ENCODE peak calls at places on chromosomes 5 and 9, in five cellular contexts. V is CD8-positive, alpha-beta T cell; P is body of pancreas; R is transverse colon; W is H7. B is an unnamed sample.
A peak's percentile ranks its signal among the peaks of the same experiment; 100 is the strongest.

GRCh38 chr9:128825923-128826702 is 3.5 kb downstream of the SPOUT1 start:
- DNase-seq in V (no peak), P (no peak), R (no peak), W (peak; percentile 87), B (no peak)

GRCh38 chr5:62029303-62029702 is 276.7 kb upstream of the KIF2A start:
- DNase-seq in V (no peak), P (no peak), R (no peak), W (no peak), B (no peak)

GRCh38 chr5:1014781-1015221 is 6.2 kb downstream of the NKD2 start:
- DNase-seq in V (no peak), P (no peak), R (no peak), W (peak; percentile 73), B (no peak)

GRCh38 chr5:16936150-16937022 is at the start of gene MYO10:
- DNase-seq in V (peak; percentile 10), P (peak; percentile 83), R (peak; percentile 88), W (peak; percentile 98), B (no peak)

GRCh38 chr5:92641031-92641962 is 939.7 kb downstream of the NR2F1-AS1 start:
- DNase-seq in V (no peak), P (peak; percentile 33), R (no peak), W (no peak), B (no peak)

GRCh38 chr5:133814152-133814551 is 154.3 kb downstream of the C5orf15 start:
- DNase-seq in V (no peak), P (no peak), R (no peak), W (no peak), B (no peak)

GRCh38 chr9:77647659-77648457 is at the start of gene GNA14:
- DNase-seq in V (no peak), P (no peak), R (peak; percentile 24), W (peak; percentile 79), B (no peak)

GRCh38 chr5:401216-402034 is 41.6 kb upstream of the EXOC3 start:
- DNase-seq in V (no peak), P (no peak), R (no peak), W (peak; percentile 44), B (no peak)

GRCh38 chr9:113467183-113467582 is 3.7 kb downstream of the RGS3 start:
- DNase-seq in V (no peak), P (no peak), R (no peak), W (no peak), B (no peak)

GRCh38 chr9:126043691-126044090 is 282.9 kb upstream of the MVB12B start:
- DNase-seq in V (no peak), P (no peak), R (no peak), W (no peak), B (no peak)

GRCh38 chr5:184461-184860 is 6.8 kb upstream of the LRRC14B start:
- DNase-seq in V (no peak), P (no peak), R (no peak), W (no peak), B (no peak)

GRCh38 chr9:78295731-78296130 is 1.2 kb upstream of the PSAT1 start:
- DNase-seq in V (no peak), P (no peak), R (no peak), W (no peak), B (no peak)

GRCh38 chr5:68332546-68332945 is 117.0 kb downstream of the PIK3R1 start:
- DNase-seq in V (no peak), P (no peak), R (no peak), W (no peak), B (no peak)

GRCh38 chr5:167633114-167633513 is 658.3 kb upstream of the WWC1 start:
- DNase-seq in V (no peak), P (no peak), R (no peak), W (no peak), B (no peak)

GRCh38 chr5:138632900-138633489 is 57.8 kb upstream of the HSPA9 start:
- DNase-seq in V (no peak), P (peak; percentile 61), R (peak; percentile 42), W (peak; percentile 83), B (no peak)

GRCh38 chr5:138753794-138754698 is 821 bp downstream of the CTNNA1 start:
- DNase-seq in V (no peak), P (peak; percentile 95), R (peak; percentile 93), W (peak; percentile 90), B (no peak)

GRCh38 chr5:140868721-140869554 is at the start of gene PCDHA11:
- DNase-seq in V (no peak), P (no peak), R (no peak), W (peak; percentile 81), B (no peak)

GRCh38 chr5:8843766-8844165 is 702.1 kb downstream of the SEMA5A start:
- DNase-seq in V (no peak), P (no peak), R (no peak), W (no peak), B (no peak)

GRCh38 chr5:59799668-59800374 is 93.7 kb downstream of the PDE4D start:
- DNase-seq in V (no peak), P (no peak), R (no peak), W (peak; percentile 30), B (peak; percentile 46)

GRCh38 chr9:22169243-22169642 is 160.1 kb upstream of the CDKN2B start:
- DNase-seq in V (no peak), P (no peak), R (no peak), W (no peak), B (no peak)

GRCh38 chr5:60842859-60843692 is 993 bp downstream of the ELOVL7 start:
- DNase-seq in V (no peak), P (peak; percentile 42), R (peak; percentile 28), W (peak; percentile 60), B (no peak)

GRCh38 chr5:35665066-35665465 is 47.4 kb downstream of the SPEF2 start:
- DNase-seq in V (no peak), P (no peak), R (no peak), W (no peak), B (no peak)

GRCh38 chr5:81755320-81755719 is 4.4 kb upstream of the SSBP2 start:
- DNase-seq in V (no peak), P (peak; percentile 80), R (peak; percentile 22), W (peak; percentile 61), B (no peak)

GRCh38 chr5:17185776-17186175 is 31.7 kb upstream of the BASP1 start:
- DNase-seq in V (no peak), P (no peak), R (peak; percentile 27), W (no peak), B (no peak)

GRCh38 chr9:12921621-12922020 is 146.8 kb downstream of the LURAP1L start:
- DNase-seq in V (no peak), P (no peak), R (no peak), W (no peak), B (no peak)

GRCh38 chr5:9388941-9389674 is 156.8 kb downstream of the SEMA5A start:
- DNase-seq in V (no peak), P (no peak), R (no peak), W (no peak), B (no peak)

GRCh38 chr5:79687911-79688310 is 1.7 kb upstream of the CMYA5 start:
- DNase-seq in V (no peak), P (no peak), R (no peak), W (no peak), B (no peak)

GRCh38 chr5:5523066-5523505 is 100.6 kb downstream of the ICE1 start:
- DNase-seq in V (no peak), P (no peak), R (no peak), W (no peak), B (peak; percentile 12)

GRCh38 chr9:120698766-120699165 is 15.5 kb downstream of the MEGF9 start:
- DNase-seq in V (no peak), P (no peak), R (no peak), W (no peak), B (no peak)

GRCh38 chr9:107312651-107313050 is 29.6 kb downstream of the RAD23B start:
- DNase-seq in V (no peak), P (no peak), R (no peak), W (peak; percentile 16), B (no peak)

GRCh38 chr5:24059006-24059405 is 551.6 kb downstream of the PRDM9 start:
- DNase-seq in V (no peak), P (no peak), R (no peak), W (no peak), B (no peak)

GRCh38 chr9:83299556-83299955 is 236.6 kb upstream of the RASEF start:
- DNase-seq in V (no peak), P (no peak), R (no peak), W (no peak), B (no peak)

GRCh38 chr9:108551030-108551964 is 304.5 kb downstream of the ACTL7B start:
- DNase-seq in V (no peak), P (no peak), R (no peak), W (no peak), B (no peak)

GRCh38 chr9:126916909-126917308 is 2.3 kb downstream of the RALGPS1 start:
- DNase-seq in V (no peak), P (no peak), R (no peak), W (peak; percentile 57), B (no peak)

GRCh38 chr9:121700831-121701419 is 49.5 kb downstream of the DAB2IP start:
- DNase-seq in V (no peak), P (no peak), R (no peak), W (no peak), B (no peak)
- H3K4me3 ChIP-seq in V (no peak overlapping the region), P (no peak overlapping the region), R (no peak overlapping the region), W (no peak overlapping the region), B (no peak overlapping the region)

GRCh38 chr5:52801329-52801728 is 13.6 kb downstream of the ITGA1 start:
- DNase-seq in V (no peak), P (no peak), R (no peak), W (no peak), B (no peak)

GRCh38 chr5:52804359-52804758 is 16.6 kb downstream of the ITGA1 start:
- DNase-seq in V (no peak), P (no peak), R (no peak), W (no peak), B (no peak)

GRCh38 chr5:52800394-52801213 is 12.9 kb downstream of the ITGA1 start:
- DNase-seq in V (peak; percentile 22), P (peak; percentile 76), R (peak; percentile 73), W (peak; percentile 39), B (no peak)

GRCh38 chr5:52799983-52800393 is 12.3 kb downstream of the ITGA1 start:
- DNase-seq in V (peak; percentile 93), P (peak; percentile 97), R (peak; percentile 96), W (peak; percentile 84), B (peak; percentile 93)

GRCh38 chr5:52802272-52803011 is 14.7 kb downstream of the ITGA1 start:
- DNase-seq in V (no peak), P (no peak), R (no peak), W (no peak), B (no peak)
- H3K4me3 ChIP-seq in V (no peak overlapping the region), P (no peak overlapping the region), R (no peak overlapping the region), W (no peak overlapping the region), B (no peak overlapping the region)

GRCh38 chr5:142600611-142601360 is 85.1 kb downstream of the FGF1 start:
- DNase-seq in V (no peak), P (peak; percentile 40), R (peak; percentile 18), W (no peak), B (no peak)
- H3K4me3 ChIP-seq in V (no peak overlapping the region), P (no peak overlapping the region), R (no peak overlapping the region), W (no peak overlapping the region), B (no peak overlapping the region)

DNA sequence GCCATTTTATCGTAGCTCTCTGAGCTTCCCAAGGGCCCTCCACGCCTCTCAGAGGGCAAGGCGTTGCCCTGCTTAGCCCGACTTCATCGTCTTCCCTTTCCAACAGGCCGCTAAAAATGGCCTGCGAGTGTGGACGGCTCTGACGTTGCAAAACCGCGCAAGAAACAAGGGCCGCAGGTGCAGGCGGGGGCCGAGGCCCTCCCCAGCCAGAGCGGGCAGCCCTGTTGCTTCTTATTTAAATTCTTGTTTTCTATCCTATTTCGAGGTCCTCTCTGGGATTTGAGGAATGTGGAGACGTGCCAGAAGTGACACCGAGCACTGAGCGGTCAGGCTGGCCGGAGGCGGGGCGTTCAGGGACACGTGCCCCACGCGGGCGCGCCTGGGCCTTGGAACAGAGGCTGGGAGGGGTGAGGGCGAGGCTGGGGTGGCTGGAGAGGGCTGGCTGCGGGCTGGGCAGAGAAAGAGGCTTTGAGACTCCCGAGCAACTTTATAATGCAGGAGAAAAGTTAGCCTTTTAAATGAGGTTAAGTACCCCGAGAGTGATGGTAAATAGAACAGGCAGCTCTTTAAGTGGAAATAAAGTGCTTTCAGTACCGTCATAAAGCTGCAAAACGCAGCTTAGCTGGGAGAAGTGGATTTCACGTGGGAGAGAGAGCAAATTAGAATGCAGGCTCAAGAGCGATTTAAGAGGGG is 243.6 kb downstream of the AUH start:
- DNase-seq in V (no peak), P (peak; percentile 79), R (peak; percentile 86), W (peak; percentile 82), B (no peak)
- H3K4me3 ChIP-seq in V (no peak overlapping the region), P (no peak overlapping the region), R (no peak overlapping the region), W (no peak overlapping the region), B (no peak overlapping the region)

B was measured in Jurkat, Clone E6-1.